ENCODE peak calls at places on chromosomes 1 and 21, in four cellular contexts. W is neural progenitor cell, M is MM.1S, L is HCT116. J is an unnamed sample. For H3K4me1, the result is how much of the 10 kb centered on the place peaks cover.

GRCh38 chr1:224744521-224744920 is 128.4 kb downstream of the CNIH3 start:
- DNase-seq in W (no peak), M (peak), L (no peak), J (no peak)

GRCh38 chr1:78157162-78157561 is 111.4 kb downstream of the GIPC2 start:
- DNase-seq in W (no peak), M (no peak), L (no peak), J (no peak)

GRCh38 chr21:26776320-26777021 is 68.7 kb downstream of the ADAMTS1 start:
- DNase-seq in W (no peak), M (no peak), L (no peak), J (no peak)

GRCh38 chr1:87759420-87759819 is 430.7 kb downstream of the LMO4 start:
- DNase-seq in W (no peak), M (no peak), L (no peak), J (no peak)

GRCh38 chr1:41537788-41538351 is 53.4 kb upstream of the EDN2 start:
- DNase-seq in W (no peak), M (no peak), L (no peak), J (no peak)

GRCh38 chr1:94873520-94874351 is 53.2 kb downstream of the CNN3 start:
- DNase-seq in W (no peak), M (peak), L (no peak), J (no peak)

GRCh38 chr1:166944186-166944967 is 31.0 kb downstream of the ILDR2 start:
- DNase-seq in W (no peak), M (no peak), L (no peak), J (no peak)

GRCh38 chr1:201624741-201625646 is 86.1 kb downstream of the NAV1 start:
- DNase-seq in W (no peak), M (no peak), L (no peak), J (no peak)

GRCh38 chr1:20282544-20282943 is 8.1 kb upstream of the VWA5B1 start:
- DNase-seq in W (no peak), M (no peak), L (no peak), J (peak)

GRCh38 chr21:28371713-28372112 is 621.0 kb downstream of the LTN1 start:
- DNase-seq in W (no peak), M (no peak), L (no peak), J (no peak)

GRCh38 chr1:113303252-113303651 is 87.1 kb upstream of the MAGI3 start:
- DNase-seq in W (peak), M (no peak), L (no peak), J (no peak)

GRCh38 chr1:26799479-26800133 is 11.9 kb downstream of the PIGV start:
- DNase-seq in W (no peak), M (no peak), L (peak), J (peak)

GRCh38 chr1:205481279-205481617 is 23.2 kb upstream of the CDK18 start:
- DNase-seq in W (no peak), M (no peak), L (no peak), J (no peak)

GRCh38 chr1:41305576-41306365 is 55.5 kb upstream of the FOXO6 start:
- DNase-seq in W (peak), M (no peak), L (no peak), J (no peak)

GRCh38 chr1:94666797-94667196 is 125.2 kb upstream of the F3 start:
- DNase-seq in W (no peak), M (no peak), L (no peak), J (no peak)

GRCh38 chr1:81731989-81732388 is 68.7 kb upstream of the ADGRL2 start:
- DNase-seq in W (no peak), M (no peak), L (no peak), J (no peak)
- TF ChIP-seq EZH2phosphoT487 in W (no peak), M (no peak), L (no peak), J (no peak)

GRCh38 chr1:31368611-31369107 is 4.2 kb downstream of the FABP3 start:
- DNase-seq in W (no peak), M (no peak), L (no peak), J (no peak)
- H3K4me1 ChIP-seq in W (under half), M (under half), L (under half), J (under half)

GRCh38 chr1:116412898-116413297 is 39.9 kb downstream of the ATP1A1 start:
- DNase-seq in W (no peak), M (no peak), L (no peak), J (no peak)
- TF ChIP-seq EZH2phosphoT487 in W (no peak), M (no peak), L (no peak), J (no peak)

DNA sequence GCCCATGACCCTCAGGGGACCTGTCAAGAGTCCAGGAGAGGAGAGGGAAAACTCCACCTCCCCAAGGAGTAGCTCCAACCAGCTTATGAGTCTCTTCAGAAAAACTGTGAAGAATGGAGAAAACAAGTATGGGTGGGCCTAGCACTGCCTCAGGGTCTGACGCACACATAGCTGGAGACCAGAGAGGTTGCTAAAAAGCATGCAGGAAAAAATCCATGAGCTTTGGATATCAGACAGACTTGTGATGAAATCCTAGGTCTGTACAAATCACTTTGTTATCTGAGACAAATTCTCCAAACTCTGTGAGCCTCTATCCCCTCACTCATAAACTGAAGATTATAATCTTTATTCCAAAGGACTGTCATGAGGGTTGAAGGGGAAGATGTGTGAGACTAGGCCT is 141.6 kb upstream of the FGGY start:
- DNase-seq in W (no peak), M (no peak), L (no peak), J (no peak)
- H3K4me1 ChIP-seq in W (under half), M (under half), L (under half), J (under half)

GRCh38 chr1:28176492-28177470 is at the start of gene PTAFR:
- DNase-seq in W (no peak), M (no peak), L (no peak), J (no peak)

GRCh38 chr1:28178690-28179485 is 2.4 kb upstream of the PTAFR start:
- DNase-seq in W (no peak), M (no peak), L (no peak), J (no peak)

GRCh38 chr1:28185071-28185470 is 8.6 kb upstream of the PTAFR start:
- DNase-seq in W (no peak), M (no peak), L (no peak), J (no peak)

GRCh38 chr1:28180310-28181305 is 4.1 kb upstream of the PTAFR start:
- DNase-seq in W (no peak), M (no peak), L (no peak), J (no peak)
- TF ChIP-seq EZH2phosphoT487 in W (no peak), M (no peak), L (no peak), J (no peak)

GRCh38 chr1:30815556-30815955 is 58.0 kb upstream of the LAPTM5 start:
- DNase-seq in W (no peak), M (no peak), L (no peak), J (no peak)

GRCh38 chr1:30817083-30817450 is 59.5 kb upstream of the LAPTM5 start:
- DNase-seq in W (no peak), M (no peak), L (no peak), J (no peak)

GRCh38 chr1:30814292-30814691 is 56.7 kb upstream of the LAPTM5 start:
- DNase-seq in W (no peak), M (no peak), L (no peak), J (no peak)

GRCh38 chr1:30817548-30817947 is 60.0 kb upstream of the LAPTM5 start:
- DNase-seq in W (no peak), M (no peak), L (no peak), J (no peak)

DNA sequence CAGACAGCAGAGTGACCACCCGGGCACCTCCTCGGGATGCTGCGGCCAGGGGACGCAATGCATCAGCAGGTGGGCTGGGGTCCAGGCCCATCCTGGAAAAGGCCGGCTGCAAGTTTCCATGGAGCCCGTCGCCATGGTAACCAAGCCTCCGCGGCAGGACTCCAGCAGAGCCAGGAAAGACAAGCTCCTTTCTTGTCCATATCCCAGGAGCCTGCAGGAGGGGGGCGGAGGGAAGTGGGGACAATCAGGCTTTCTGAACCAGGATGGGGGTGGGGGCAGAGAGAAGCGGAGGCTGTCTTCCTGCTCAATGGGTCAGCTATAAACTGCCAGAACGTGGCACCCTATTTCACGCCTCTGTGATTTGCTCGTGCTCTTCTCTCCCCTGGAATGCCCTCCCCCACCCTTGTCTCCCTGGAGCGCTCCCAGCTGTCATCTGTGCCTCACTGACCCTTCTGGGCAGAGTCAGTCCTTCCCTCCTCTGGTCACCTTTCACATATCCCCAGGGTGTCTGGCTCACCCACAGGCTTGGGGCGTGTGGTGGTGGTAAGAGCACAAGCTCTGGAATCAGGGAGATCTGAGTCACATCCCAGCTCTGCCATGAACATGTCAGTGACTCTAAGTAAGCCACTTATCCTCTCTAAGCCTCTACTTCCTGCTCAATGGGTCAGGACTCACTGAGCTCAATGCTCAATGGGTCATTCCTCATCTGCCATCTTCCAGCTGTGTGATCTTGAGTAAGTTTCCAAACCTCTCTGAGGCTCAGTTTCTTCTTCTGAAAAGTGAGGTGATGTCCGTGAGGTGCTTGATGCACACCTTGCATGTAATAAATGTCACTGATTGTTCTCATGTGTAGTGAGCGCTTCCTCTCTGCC is 58.9 kb upstream of the LAPTM5 start:
- DNase-seq in W (peak), M (no peak), L (no peak), J (peak)
- H3K4me1 ChIP-seq in W (under half), M (under half), L (under half), J (under half)

J was measured in SK-N-SH.